ENCODE peak calls at places on chromosomes 6 and 20, in five cellular contexts. C is IMR-90, G is neuronal stem cell, M is H9, I is mesendoderm. V is an unnamed sample.

GRCh38 chr6:149043476-149044130 is 273.9 kb upstream of the TAB2 start:
- DNase-seq in C (no peak), M (peak), G (no peak), I (peak), V (no peak)

GRCh38 chr6:161418458-161418945 is 144.6 kb upstream of the AGPAT4 start:
- DNase-seq in G (peak), M (no peak), C (peak), I (peak), V (peak)

GRCh38 chr6:15642276-15642675 is 20.6 kb downstream of the DTNBP1 start:
- DNase-seq in I (peak), C (no peak), G (no peak), M (peak), V (no peak)

GRCh38 chr20:17835240-17835940 is 133.2 kb downstream of the SNX5 start:
- DNase-seq in C (peak), M (no peak), I (peak), G (no peak), V (peak)

GRCh38 chr6:122610690-122611455 is 668 bp downstream of the PKIB start:
- DNase-seq in I (peak), C (no peak), G (peak), M (peak), V (peak)

GRCh38 chr20:17568972-17569471 is 853 bp upstream of the DSTN start:
- DNase-seq in C (peak), I (peak), G (peak), M (peak), V (peak)

GRCh38 chr20:11890331-11891080 is 27.2 kb upstream of the BTBD3 start:
- DNase-seq in G (peak), M (peak), I (peak), C (peak), V (peak)

GRCh38 chr6:129672883-129673631 is 36.9 kb downstream of the ARHGAP18 start:
- DNase-seq in G (no peak), C (peak), M (no peak), I (peak), V (peak)

GRCh38 chr6:80142586-80142985 is 36.1 kb downstream of the BCKDHB start:
- DNase-seq in C (peak), M (no peak), G (no peak), I (no peak), V (no peak)

GRCh38 chr6:14309516-14309915 is 191.9 kb downstream of the CD83 start:
- DNase-seq in C (no peak), M (no peak), G (no peak), I (no peak), V (no peak)

GRCh38 chr6:144335914-144336313 is 50.8 kb downstream of the UTRN start:
- DNase-seq in G (no peak), I (no peak), C (no peak), M (no peak), V (no peak)

GRCh38 chr6:120405947-120406346 is 928.3 kb downstream of the TBC1D32 start:
- DNase-seq in M (peak), C (no peak), I (peak), G (no peak), V (no peak)

GRCh38 chr6:157034433-157035230 is 257.5 kb downstream of the ARID1B start:
- DNase-seq in G (no peak), I (peak), M (no peak), C (peak), V (peak)

GRCh38 chr20:50587291-50587961 is 77.2 kb downstream of the PTPN1 start:
- DNase-seq in G (no peak), M (no peak), C (no peak), I (no peak), V (no peak)

GRCh38 chr6:56794421-56794820 is 151.7 kb upstream of the DST start:
- DNase-seq in I (peak), M (peak), G (no peak), C (no peak), V (no peak)

GRCh38 chr20:15065794-15066193 is 728.4 kb upstream of the FLRT3 start:
- DNase-seq in C (no peak), M (no peak), G (no peak), I (no peak), V (no peak)

GRCh38 chr20:31695849-31696804 is 26.5 kb downstream of the BCL2L1 start:
- DNase-seq in M (no peak), I (no peak), C (peak), G (no peak), V (peak)

GRCh38 chr6:5271926-5272325 is 10.6 kb downstream of the FARS2 start:
- DNase-seq in C (no peak), I (no peak), G (no peak), M (no peak), V (no peak)

GRCh38 chr6:88840289-88840688 is 123.1 kb downstream of the RNGTT start:
- DNase-seq in I (no peak), C (no peak), G (no peak), M (no peak), V (no peak)

GRCh38 chr6:139173172-139173571 is 38.3 kb downstream of the HECA start:
- DNase-seq in M (no peak), G (no peak), C (peak), I (peak), V (no peak)

GRCh38 chr20:51379601-51380341 is 162.7 kb downstream of the NFATC2 start:
- DNase-seq in C (no peak), M (no peak), G (no peak), I (peak), V (no peak)

GRCh38 chr20:45378191-45378590 is at the start of gene TP53TG5:
- DNase-seq in G (no peak), C (no peak), M (no peak), I (peak), V (no peak)

GRCh38 chr6:112957526-112957916 is 610.4 kb downstream of the RFPL4B start:
- DNase-seq in G (no peak), I (no peak), M (no peak), C (no peak), V (no peak)

GRCh38 chr6:14305629-14306028 is 188.1 kb downstream of the CD83 start:
- DNase-seq in M (no peak), C (no peak), I (no peak), G (no peak), V (no peak)

GRCh38 chr6:69138893-69139494 is 503.9 kb downstream of the ADGRB3 start:
- DNase-seq in M (no peak), I (peak), G (no peak), C (no peak), V (no peak)

GRCh38 chr20:52799130-52799529 is 173.0 kb upstream of the TSHZ2 start:
- DNase-seq in G (no peak), M (no peak), I (no peak), C (no peak), V (no peak)

GRCh38 chr6:166545156-166545555 is 41.3 kb downstream of the RAMACL start:
- DNase-seq in I (no peak), C (no peak), M (no peak), G (no peak), V (no peak)

GRCh38 chr20:63977392-63978276 is 1.8 kb downstream of the SAMD10 start:
- DNase-seq in I (no peak), C (peak), G (no peak), M (peak), V (peak)

GRCh38 chr6:74597266-74597665 is 608.6 kb downstream of the COL12A1 start:
- DNase-seq in I (no peak), M (no peak), C (peak), G (no peak), V (no peak)

GRCh38 chr6:118704911-118705310 is 53.5 kb upstream of the CEP85L start:
- DNase-seq in C (no peak), M (no peak), I (peak), G (no peak), V (no peak)

GRCh38 chr6:113361014-113361645 is 496.0 kb upstream of the MARCKS start:
- DNase-seq in I (no peak), C (peak), M (no peak), G (no peak), V (peak)

GRCh38 chr6:163489584-163489983 is 75.1 kb downstream of the QKI start:
- DNase-seq in G (no peak), C (peak), I (no peak), M (no peak), V (no peak)

GRCh38 chr20:33732166-33732970 is 572 bp downstream of the ZNF341 start:
- DNase-seq in C (no peak), G (no peak), M (peak), I (no peak), V (peak)

GRCh38 chr6:145349950-145350510 is 385.3 kb downstream of the EPM2A start:
- DNase-seq in C (no peak), G (no peak), M (no peak), I (no peak), V (no peak)

DNA sequence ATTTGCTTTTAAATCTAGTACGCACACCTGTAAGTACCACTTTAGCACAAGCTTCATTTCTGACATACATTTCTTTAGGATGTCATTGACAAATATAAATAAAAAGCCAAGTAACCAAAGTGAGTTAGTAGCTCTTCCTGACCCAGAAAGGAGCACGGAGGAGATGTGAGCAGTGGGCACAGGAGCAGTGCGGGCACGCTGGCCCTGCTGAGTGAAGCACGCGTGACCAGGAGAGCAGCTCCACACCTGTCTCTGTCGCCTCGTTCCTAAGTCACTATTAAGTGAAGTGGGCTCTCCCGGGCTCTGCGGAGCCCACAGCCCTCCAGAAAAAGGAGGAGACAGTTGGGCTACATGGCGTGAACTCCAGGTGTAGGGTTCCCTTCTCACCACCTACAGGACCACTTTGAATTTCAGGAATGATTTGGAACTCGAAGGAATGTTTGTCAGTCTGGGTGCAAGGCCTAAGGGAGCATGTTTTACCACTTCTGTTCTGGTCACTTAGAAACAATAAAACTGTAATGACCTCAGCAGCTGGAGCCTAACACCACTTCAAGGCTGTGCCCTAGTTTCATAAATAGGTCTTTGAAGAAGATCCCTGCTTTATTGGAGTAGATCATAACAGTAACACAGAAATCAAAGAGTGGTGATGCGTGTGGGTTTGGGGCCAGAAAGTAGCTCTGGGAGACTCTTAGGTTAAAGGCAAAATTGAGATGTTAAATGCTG is 95.9 kb downstream of the FAM120B start:
- DNase-seq in C (no peak), M (no peak), G (no peak), I (peak), V (peak)
- H4K8ac ChIP-seq in C (no peak), M (no peak), G (no peak), I (no peak), V (no peak)

GRCh38 chr6:10465633-10466499 is 51.0 kb upstream of the TFAP2A start:
- DNase-seq in C (peak), G (peak), M (peak), I (peak), V (peak)
- H4K8ac ChIP-seq in C (no peak), G (no peak), M (no peak), I (no peak), V (no peak)

GRCh38 chr6:40336986-40337780 is 250.0 kb downstream of the LRFN2 start:
- DNase-seq in G (no peak), M (no peak), I (no peak), C (no peak), V (no peak)

GRCh38 chr6:40334496-40334895 is 252.7 kb downstream of the LRFN2 start:
- DNase-seq in M (no peak), I (peak), C (no peak), G (no peak), V (no peak)

GRCh38 chr6:40340196-40340595 is 247.0 kb downstream of the LRFN2 start:
- DNase-seq in M (no peak), C (no peak), G (no peak), I (no peak), V (no peak)

GRCh38 chr6:40338306-40338705 is 248.9 kb downstream of the LRFN2 start:
- DNase-seq in C (no peak), I (no peak), M (no peak), G (no peak), V (no peak)

DNA sequence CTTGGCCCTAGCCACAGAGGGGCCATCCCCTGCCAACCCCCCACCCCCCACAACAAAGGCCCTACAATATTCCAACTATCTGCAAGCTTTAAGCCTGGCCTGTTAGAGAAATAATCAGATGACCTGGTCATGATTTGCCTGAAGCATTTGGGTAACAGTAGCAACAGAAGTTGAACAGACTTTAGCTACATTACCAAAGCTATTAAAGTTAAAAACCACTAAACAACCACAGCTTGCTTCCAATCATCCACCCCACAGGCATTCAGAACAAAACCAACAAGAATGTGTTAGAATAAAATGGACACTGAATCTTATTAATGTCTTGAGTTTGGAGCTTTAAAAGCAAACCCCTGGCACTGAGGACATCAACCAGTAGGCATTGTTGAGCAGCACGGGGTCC is 250.9 kb downstream of the LRFN2 start:
- DNase-seq in C (no peak), G (no peak), I (no peak), M (no peak), V (no peak)
- H4K8ac ChIP-seq in C (no peak), G (no peak), I (no peak), M (no peak), V (no peak)

GRCh38 chr20:62881662-62882395 is 20.2 kb upstream of the TCFL5 start:
- DNase-seq in G (no peak), C (no peak), M (no peak), I (no peak), V (no peak)

GRCh38 chr20:62878244-62879030 is 16.8 kb upstream of the TCFL5 start:
- DNase-seq in G (no peak), I (peak), C (no peak), M (no peak), V (no peak)

GRCh38 chr20:62880935-62881661 is 19.5 kb upstream of the TCFL5 start:
- DNase-seq in C (no peak), I (no peak), M (no peak), G (no peak), V (no peak)

GRCh38 chr20:62880147-62880934 is 18.7 kb upstream of the TCFL5 start:
- DNase-seq in G (no peak), C (no peak), I (no peak), M (no peak), V (no peak)

DNA sequence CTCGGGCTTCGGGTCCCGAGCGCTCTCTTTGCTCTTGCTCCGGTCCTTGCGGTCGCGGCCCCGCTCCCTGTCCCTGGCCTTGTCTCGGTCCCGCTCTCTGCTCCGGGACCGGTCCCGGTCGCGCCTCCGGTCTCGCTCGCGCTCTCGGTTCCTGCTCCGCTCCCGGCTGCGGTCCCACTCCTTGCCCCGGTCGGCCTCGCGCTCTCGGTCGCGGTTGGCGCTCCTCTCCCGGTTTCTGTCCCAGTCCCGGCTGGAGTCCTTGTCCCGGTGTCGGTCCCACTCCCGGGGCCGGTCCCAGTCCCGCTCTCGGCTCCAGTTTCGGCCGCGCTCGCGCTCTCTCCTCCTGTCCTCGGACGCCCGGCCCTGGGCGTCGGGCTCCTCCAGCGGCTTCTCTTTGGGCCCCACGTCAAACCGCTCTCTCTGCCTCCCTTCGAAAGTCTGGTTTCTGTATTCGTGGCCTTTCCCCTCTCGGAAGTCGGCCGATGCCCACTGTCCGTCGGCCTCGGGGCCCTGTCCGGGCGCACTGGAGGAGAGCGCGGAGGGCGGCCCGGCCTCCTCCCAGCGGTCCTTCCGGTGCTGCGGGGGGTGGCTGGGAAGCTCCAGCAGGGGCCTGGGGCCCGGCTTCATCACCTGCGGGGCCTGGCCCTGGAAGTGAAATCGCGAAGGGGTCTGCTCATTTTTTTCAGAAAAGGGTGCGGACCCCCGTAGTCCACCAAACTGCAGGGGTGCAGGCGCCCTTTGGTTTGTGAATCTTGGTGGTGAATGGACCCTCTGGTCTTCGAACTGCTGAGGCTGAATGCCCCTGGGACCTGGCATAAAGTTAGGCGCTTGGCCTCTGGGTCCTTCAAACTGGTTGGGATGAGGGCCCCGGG is 17.9 kb upstream of the TCFL5 start:
- DNase-seq in C (no peak), I (peak), G (no peak), M (peak), V (no peak)
- H4K8ac ChIP-seq in C (no peak), I (no peak), G (no peak), M (no peak), V (no peak)

GRCh38 chr6:96521625-96522468 is at the start of gene UFL1:
- DNase-seq in I (peak), M (peak), G (peak), C (peak), V (peak)
- H4K8ac ChIP-seq in I (no peak), M (no peak), G (no peak), C (peak), V (peak)

DNA sequence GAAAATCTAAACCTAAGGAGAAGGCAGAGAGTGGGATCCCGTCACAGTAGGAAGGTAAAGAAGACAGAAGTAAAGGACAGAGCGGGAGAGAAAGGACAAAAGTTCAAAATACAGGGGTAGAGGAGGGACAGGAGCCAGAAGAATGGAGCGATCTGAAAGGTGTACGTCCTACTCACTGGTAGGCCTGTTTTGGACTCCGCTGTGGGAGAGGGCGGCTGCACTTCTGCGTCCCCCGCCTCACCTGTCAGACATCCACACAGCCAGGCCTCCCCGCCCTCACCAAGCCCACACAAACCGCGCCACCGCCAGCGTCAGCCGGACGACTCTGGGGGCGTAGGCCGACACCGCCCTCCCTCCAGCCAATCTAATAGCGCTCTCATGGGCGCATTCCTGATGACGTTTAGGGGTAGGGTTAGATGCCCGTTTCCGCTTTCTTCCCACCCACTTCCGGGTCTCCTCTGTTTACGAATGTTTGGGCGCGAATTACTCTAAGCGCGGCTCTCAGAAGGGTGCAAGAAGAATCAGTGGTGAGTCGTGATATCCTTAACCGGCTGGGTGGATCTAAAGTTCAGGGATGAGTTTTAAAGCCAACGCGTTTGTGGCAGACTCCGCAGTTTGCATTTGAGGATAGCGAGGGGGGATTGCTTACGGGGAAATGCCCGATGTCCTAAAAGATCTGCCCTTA is at the start of the genes CENPQ and MMUT:
- DNase-seq in G (peak), M (peak), I (peak), C (peak), V (peak)
- H4K8ac ChIP-seq in G (no peak), M (peak), I (no peak), C (peak), V (peak)

V was measured in mesenchymal stem cell.